ENCODE peak calls at places on chromosome 3, in seven cellular contexts. J is psoas muscle, N is HCT116, W is tibial nerve, U is SK-N-SH, L is body of pancreas, Q is lower lobe of right lung. I is an unnamed sample. For H3K4me1 and H3K9me3, the result is how much of the 10 kb centered on the place peaks cover.

GRCh38 chr3:141388823-141389617 is 20.7 kb downstream of the ZBTB38 start:
- DNase-seq in N (no peak), Q (no peak), L (no peak), U (no peak), J (no peak), W (no peak), I (no peak)

GRCh38 chr3:195209836-195210551 is 61.0 kb downstream of the XXYLT1 start:
- DNase-seq in J (peak), Q (no peak), N (no peak), U (peak), L (no peak), W (peak), I (no peak)

GRCh38 chr3:158103956-158104338 is 2.3 kb downstream of the SHOX2 start:
- DNase-seq in N (no peak), L (no peak), U (no peak), W (peak), J (no peak), Q (no peak), I (no peak)

GRCh38 chr3:17044844-17045243 is 160.1 kb downstream of the PLCL2 start:
- DNase-seq in N (no peak), Q (no peak), L (no peak), W (no peak), U (no peak), J (no peak), I (no peak)

GRCh38 chr3:8739757-8740508 is 6.3 kb downstream of the CAV3 start:
- DNase-seq in N (peak), J (no peak), Q (no peak), U (no peak), W (no peak), L (no peak), I (no peak)

GRCh38 chr3:9727743-9728142 is 3.8 kb upstream of the BRPF1 start:
- DNase-seq in N (no peak), Q (no peak), W (no peak), U (no peak), L (no peak), J (no peak), I (peak)

GRCh38 chr3:120498947-120499346 is 48.2 kb upstream of the FSTL1 start:
- DNase-seq in L (peak), U (no peak), J (no peak), W (peak), N (no peak), Q (no peak), I (peak)

GRCh38 chr3:51729005-51729633 is 22.3 kb downstream of the GRM2 start:
- DNase-seq in N (no peak), J (no peak), U (no peak), W (no peak), L (no peak), Q (no peak), I (no peak)

GRCh38 chr3:7144696-7145308 is 283.9 kb downstream of the GRM7 start:
- DNase-seq in J (no peak), Q (no peak), U (peak), L (peak), N (peak), W (no peak), I (peak)

GRCh38 chr3:100027321-100027720 is 87.0 kb downstream of the FILIP1L start:
- DNase-seq in U (no peak), N (no peak), L (no peak), W (no peak), J (no peak), Q (no peak), I (no peak)
- H3K4me1 ChIP-seq in U (under half), N (under half), L (under half), W (under half), J (half or more), Q (under half), I (under half)

DNA sequence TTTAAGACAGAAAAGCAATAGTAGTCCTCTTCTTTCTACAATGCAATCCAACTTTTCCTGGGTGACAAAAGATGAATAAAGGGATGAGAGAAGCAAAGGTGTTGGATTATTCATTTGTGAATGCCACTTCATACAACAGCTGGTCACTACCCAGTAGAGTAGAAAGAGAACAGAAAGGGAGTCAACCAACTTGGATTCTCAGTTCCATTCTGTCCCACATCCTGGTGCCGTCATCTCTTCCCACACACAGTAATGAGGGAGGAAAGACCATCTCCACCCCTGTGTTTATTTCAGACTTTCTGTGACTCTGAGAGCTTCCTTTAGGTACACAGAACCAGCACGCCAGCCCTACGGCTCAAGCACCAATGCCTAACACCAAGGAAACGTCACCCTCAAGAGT is 71.0 kb downstream of the FOXP1 start:
- DNase-seq in Q (no peak), L (no peak), N (no peak), U (no peak), J (no peak), W (no peak), I (no peak)
- H3K9me3 ChIP-seq in Q (under half), L (under half), N (under half), U (under half), J (under half), W (under half), I (under half)

DNA sequence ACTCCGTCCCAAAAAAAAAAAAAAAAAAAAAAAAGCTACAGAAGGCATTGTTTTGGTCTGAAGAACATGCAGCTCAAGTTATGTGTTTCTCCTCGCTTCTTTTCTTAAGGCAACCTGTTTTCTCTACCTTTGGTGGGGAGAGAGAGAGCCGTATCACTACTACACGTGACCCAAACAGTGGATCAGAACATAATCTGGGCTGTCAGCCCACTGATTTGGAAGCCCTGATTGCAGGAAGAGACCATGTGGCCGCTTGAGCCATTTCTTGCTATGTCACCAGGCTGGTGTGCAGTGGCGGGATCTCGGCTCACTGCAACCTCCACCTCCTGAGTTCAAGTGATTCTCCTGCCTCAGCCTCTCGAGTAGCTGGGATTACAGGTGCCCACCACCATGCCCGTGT is 69.8 kb downstream of the ABTB1 start:
- DNase-seq in J (no peak), L (peak), N (no peak), W (no peak), Q (no peak), U (no peak), I (no peak)
- H3K27ac ChIP-seq in J (peak), L (no peak), N (no peak), W (no peak), Q (peak), U (no peak), I (no peak)

DNA sequence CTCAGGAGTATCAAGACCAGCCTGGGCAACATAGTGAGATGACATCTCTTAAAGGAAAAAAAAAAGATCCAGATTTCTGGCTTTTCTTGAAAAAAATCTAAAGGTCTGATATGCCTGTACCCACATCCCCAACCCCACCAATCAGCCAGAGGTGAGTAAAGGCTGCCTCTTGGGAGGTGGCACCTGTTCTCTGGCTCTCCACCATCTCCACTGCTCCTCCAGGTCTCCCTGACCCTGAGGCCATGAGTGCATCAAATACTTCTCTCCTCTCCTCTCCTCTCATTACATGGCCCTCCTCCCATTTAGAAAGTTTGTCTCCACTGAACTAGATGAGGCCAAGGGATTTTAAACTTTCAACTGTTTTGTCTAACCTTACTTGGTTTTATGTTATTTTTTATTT is 5.2 kb downstream of the SIAH2 start:
- DNase-seq in U (no peak), L (no peak), W (no peak), J (no peak), Q (no peak), N (no peak), I (no peak)
- H3K4me1 ChIP-seq in U (under half), L (half or more), W (half or more), J (half or more), Q (half or more), N (under half), I (under half)

DNA sequence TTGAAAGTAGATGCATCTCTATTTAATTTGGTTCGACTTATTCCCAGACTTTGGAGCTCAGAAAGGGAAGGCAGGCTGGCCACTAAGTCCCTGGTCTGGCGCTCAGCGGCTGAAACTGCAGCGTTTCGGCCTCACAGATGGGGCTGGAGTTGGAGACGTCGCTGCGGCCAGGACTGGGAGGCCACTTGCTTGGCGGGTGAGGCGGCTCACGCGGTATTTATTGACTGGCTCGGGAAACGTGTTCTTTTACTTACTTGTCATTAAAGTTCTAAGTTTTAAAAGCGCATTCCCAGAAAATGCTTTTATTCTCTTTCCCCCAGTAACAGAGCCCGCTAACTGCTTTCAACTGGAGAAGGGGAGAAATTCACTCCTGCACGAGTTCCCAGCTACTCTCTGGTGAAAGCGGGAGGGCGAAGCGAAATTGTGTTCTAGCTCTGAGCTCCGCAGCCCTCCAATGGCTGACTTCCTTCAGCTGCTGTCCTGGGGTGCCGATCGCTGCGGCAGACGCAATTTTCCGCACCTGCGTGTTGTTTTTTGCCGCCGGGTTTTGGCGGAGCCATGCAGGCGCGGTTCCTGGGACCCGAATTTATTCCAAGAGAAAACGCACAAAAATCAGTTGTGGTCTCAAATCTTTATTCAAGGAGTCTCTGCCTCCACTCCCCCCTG is 13.9 kb downstream of the ZIC1 start:
- DNase-seq in N (no peak), L (no peak), W (no peak), Q (no peak), J (no peak), U (peak), I (peak)
- H3K9me3 ChIP-seq in N (under half), L (under half), W (under half), Q (under half), J (under half), U (under half), I (under half)

GRCh38 chr3:139307072-139307491 is 36.7 kb upstream of the MRPS22 start:
- DNase-seq in W (no peak), L (no peak), N (no peak), J (no peak), U (no peak), Q (no peak), I (no peak)
- H3K27ac ChIP-seq in W (no peak), L (no peak), N (peak), J (no peak), U (peak), Q (no peak), I (no peak)

DNA sequence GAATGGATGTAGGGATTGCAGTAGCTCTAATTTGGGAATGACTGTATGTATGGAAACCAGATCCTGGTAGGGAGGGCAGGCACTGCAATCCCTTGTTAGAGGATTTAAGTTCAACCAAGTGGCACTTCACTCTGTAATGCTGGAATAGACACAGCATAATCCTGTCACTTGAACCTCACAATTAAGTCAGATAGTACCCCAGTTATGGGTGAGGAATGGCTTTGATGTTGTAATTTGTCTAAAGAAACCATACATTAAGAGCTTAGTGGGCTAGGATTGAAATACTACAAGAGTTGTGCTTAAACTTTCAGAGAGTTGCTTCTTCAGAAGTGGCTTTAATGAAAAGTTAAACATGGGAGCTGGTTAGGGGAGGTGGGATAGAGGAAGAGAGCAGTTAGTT is 9.3 kb downstream of the RAB7A start:
- DNase-seq in W (no peak), N (no peak), L (no peak), Q (no peak), J (no peak), U (no peak), I (no peak)
- H3K4me1 ChIP-seq in W (half or more), N (under half), L (under half), Q (half or more), J (half or more), U (under half), I (under half)

DNA sequence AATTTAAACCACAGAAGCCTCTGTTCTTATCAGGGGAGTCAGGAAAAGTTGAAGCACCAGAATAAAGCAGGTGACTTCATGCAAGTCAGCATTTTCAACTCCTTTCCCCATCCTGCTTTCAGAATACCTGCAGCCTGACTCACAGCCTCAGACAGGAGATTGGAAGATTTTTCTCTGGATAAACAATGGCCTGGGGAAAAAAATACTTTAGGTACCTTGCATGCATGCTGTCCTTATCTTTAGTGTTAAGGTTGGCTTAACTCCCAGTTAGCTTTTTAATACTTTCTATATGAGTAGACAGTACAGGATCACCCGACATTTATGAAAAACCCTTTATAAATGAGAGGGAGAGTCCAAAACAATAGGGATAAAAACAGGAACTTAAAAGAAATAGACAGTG is 53.6 kb downstream of the PAK2 start:
- DNase-seq in J (no peak), U (peak), W (no peak), Q (no peak), L (no peak), N (peak), I (peak)
- H3K9me3 ChIP-seq in J (under half), U (under half), W (under half), Q (under half), L (under half), N (under half), I (under half)